ENCODE peak calls at places on chromosomes 2 and 18, in nine cellular contexts. D, L, U, N, Z, F, V, C and W are unnamed samples.

GRCh38 chr2:152566034-152566727 is 151.1 kb downstream of the PRPF40A start:
- DNase-seq in D (no peak), L (no peak), U (no peak), N (no peak), Z (no peak), F (no peak), V (no peak), C (no peak), W (no peak)

GRCh38 chr2:8355046-8355445 is 326.8 kb upstream of the ID2 start:
- DNase-seq in D (no peak), L (no peak), U (no peak), N (no peak), Z (no peak), F (no peak), V (no peak), C (no peak), W (no peak)

GRCh38 chr2:219273887-219274391 is 5.2 kb upstream of the DNAJB2 start:
- DNase-seq in D (no peak), L (no peak), U (no peak), N (no peak), Z (no peak), F (no peak), V (no peak), C (no peak), W (no peak)

GRCh38 chr2:143063612-143064200 is 65.5 kb upstream of the ARHGAP15 start:
- DNase-seq in D (no peak), L (no peak), U (no peak), N (no peak), Z (no peak), F (no peak), V (no peak), C (no peak), W (no peak)

GRCh38 chr2:28119631-28120030 is 229.1 kb downstream of the BABAM2 start:
- DNase-seq in D (no peak), L (no peak), U (no peak), N (no peak), Z (no peak), F (no peak), V (no peak), C (no peak), W (no peak)

GRCh38 chr2:3263487-3263886 is 114.1 kb downstream of the EIPR1 start:
- DNase-seq in D (no peak), L (no peak), U (no peak), N (no peak), Z (no peak), F (no peak), V (no peak), C (no peak), W (no peak)

GRCh38 chr2:39584283-39584972 is 81.3 kb upstream of the TMEM178A start:
- DNase-seq in D (no peak), L (no peak), U (no peak), N (no peak), Z (peak), F (no peak), V (no peak), C (peak), W (no peak)

GRCh38 chr2:222057249-222058073 is 241.3 kb downstream of the PAX3 start:
- DNase-seq in D (no peak), L (peak), U (peak), N (no peak), Z (peak), F (no peak), V (no peak), C (no peak), W (no peak)

GRCh38 chr2:69493268-69493667 is 56.0 kb upstream of the NFU1 start:
- DNase-seq in D (no peak), L (no peak), U (peak), N (no peak), Z (no peak), F (no peak), V (no peak), C (no peak), W (no peak)

GRCh38 chr2:1990724-1991123 is 246.4 kb upstream of the PXDN start:
- DNase-seq in D (no peak), L (no peak), U (peak), N (no peak), Z (peak), F (no peak), V (no peak), C (no peak), W (no peak)

GRCh38 chr2:191979221-191979730 is 132.4 kb upstream of the CAVIN2 start:
- DNase-seq in D (no peak), L (no peak), U (no peak), N (no peak), Z (no peak), F (no peak), V (no peak), C (no peak), W (no peak)

GRCh38 chr18:63585988-63586387 is 1.2 kb upstream of the SERPINB13 start:
- DNase-seq in D (no peak), L (no peak), U (no peak), N (no peak), Z (no peak), F (no peak), V (no peak), C (no peak), W (no peak)

GRCh38 chr18:5510109-5510846 is 33.5 kb downstream of the EPB41L3 start:
- DNase-seq in D (no peak), L (no peak), U (no peak), N (no peak), Z (no peak), F (no peak), V (no peak), C (no peak), W (no peak)

GRCh38 chr2:196291418-196291817 is 120.0 kb upstream of the STK17B start:
- DNase-seq in D (no peak), L (no peak), U (no peak), N (no peak), Z (no peak), F (no peak), V (no peak), C (no peak), W (no peak)

GRCh38 chr2:164430166-164430783 is 191.0 kb downstream of the GRB14 start:
- DNase-seq in D (no peak), L (peak), U (peak), N (peak), Z (peak), F (no peak), V (no peak), C (peak), W (peak)

GRCh38 chr2:44569397-44569970 is 207.7 kb downstream of the CAMKMT start:
- DNase-seq in D (no peak), L (no peak), U (no peak), N (no peak), Z (no peak), F (no peak), V (no peak), C (no peak), W (no peak)

GRCh38 chr2:131419447-131419846 is 55.5 kb upstream of the RAB6D start:
- DNase-seq in D (no peak), L (no peak), U (no peak), N (no peak), Z (no peak), F (no peak), V (no peak), C (no peak), W (no peak)

GRCh38 chr2:236124182-236124581 is 44.0 kb downstream of the GBX2 start:
- DNase-seq in D (no peak), L (no peak), U (no peak), N (no peak), Z (no peak), F (no peak), V (no peak), C (no peak), W (no peak)

GRCh38 chr2:230691005-230691647 is 21.5 kb upstream of the CAB39 start:
- DNase-seq in D (no peak), L (no peak), U (no peak), N (no peak), Z (peak), F (no peak), V (no peak), C (no peak), W (peak)

GRCh38 chr2:237312021-237312755 is 101.8 kb downstream of the COL6A3 start:
- DNase-seq in D (no peak), L (no peak), U (no peak), N (no peak), Z (peak), F (no peak), V (no peak), C (no peak), W (no peak)

GRCh38 chr2:13056259-13056843 is 339.6 kb downstream of the TRIB2 start:
- DNase-seq in D (no peak), L (peak), U (peak), N (no peak), Z (peak), F (no peak), V (no peak), C (no peak), W (no peak)

GRCh38 chr2:74119324-74119723 is 28.4 kb downstream of the BOLA3 start:
- DNase-seq in D (no peak), L (no peak), U (no peak), N (no peak), Z (peak), F (no peak), V (no peak), C (no peak), W (no peak)

GRCh38 chr2:22907330-22907729 is 477.6 kb upstream of the KLHL29 start:
- DNase-seq in D (peak), L (no peak), U (no peak), N (no peak), Z (no peak), F (no peak), V (no peak), C (no peak), W (no peak)

GRCh38 chr2:165239230-165239629 is at the start of gene SCN2A:
- DNase-seq in D (no peak), L (peak), U (peak), N (no peak), Z (peak), F (no peak), V (no peak), C (peak), W (peak)

GRCh38 chr18:10457798-10458197 is 3.4 kb downstream of the APCDD1 start:
- DNase-seq in D (no peak), L (no peak), U (no peak), N (no peak), Z (no peak), F (no peak), V (no peak), C (no peak), W (no peak)

GRCh38 chr2:100176925-100177324 is 34.5 kb upstream of the AFF3 start:
- DNase-seq in D (no peak), L (no peak), U (no peak), N (no peak), Z (no peak), F (no peak), V (no peak), C (no peak), W (no peak)

GRCh38 chr2:238126338-238126737 is 12.1 kb upstream of the KLHL30 start:
- DNase-seq in D (no peak), L (no peak), U (no peak), N (no peak), Z (no peak), F (no peak), V (no peak), C (no peak), W (no peak)